ENCODE peak calls at places on chromosomes 7 and 10, in six cellular contexts. A is stomach, O is A549, Z is esophagus muscularis mucosa, Q is transverse colon, M is sigmoid colon. N is an unnamed sample.

GRCh38 chr10:36345770-36346169 is 703.7 kb upstream of the FZD8 start:
- DNase-seq in Q (no peak), Z (no peak), A (no peak), M (no peak), O (no peak), N (no peak)

GRCh38 chr10:102335184-102335583 is 60.3 kb upstream of the NFKB2 start:
- DNase-seq in Q (no peak), Z (peak; percentile 92), O (no peak), A (peak; percentile 33), M (peak; percentile 82), N (no peak)

GRCh38 chr7:81112731-81113130 is 193.9 kb upstream of the SEMA3C start:
- DNase-seq in O (no peak), Q (no peak), M (no peak), A (no peak), Z (no peak), N (no peak)

GRCh38 chr7:131197920-131198610 is 129.6 kb upstream of the MKLN1 start:
- DNase-seq in Z (no peak), O (no peak), M (no peak), A (no peak), Q (no peak), N (no peak)

GRCh38 chr10:44961931-44962750 is 2.5 kb downstream of the RASSF4 start:
- DNase-seq in O (no peak), Z (no peak), Q (no peak), A (no peak), M (no peak), N (peak; percentile 2)

GRCh38 chr10:110783509-110784103 is 88.1 kb upstream of the PDCD4 start:
- DNase-seq in Z (no peak), A (no peak), O (no peak), Q (no peak), M (no peak), N (no peak)

GRCh38 chr7:92797284-92797683 is 39.1 kb downstream of the CDK6 start:
- DNase-seq in Q (no peak), O (no peak), M (no peak), A (no peak), Z (no peak), N (no peak)

GRCh38 chr10:96721207-96721572 is 876 bp upstream of the PIK3AP1 start:
- DNase-seq in Q (no peak), Z (no peak), M (no peak), O (no peak), A (no peak), N (no peak)

GRCh38 chr7:1940402-1940786 is 270.3 kb downstream of the ELFN1 start:
- DNase-seq in Z (no peak), Q (peak; percentile 79), A (peak; percentile 67), M (peak; percentile 78), O (no peak), N (no peak)

GRCh38 chr7:50534690-50535290 is 30.4 kb downstream of the DDC start:
- DNase-seq in Q (no peak), Z (peak; percentile 72), O (peak; percentile 87), M (no peak), A (no peak), N (no peak)

GRCh38 chr10:101007915-101008822 is 8.6 kb downstream of the LZTS2 start:
- DNase-seq in A (no peak), O (no peak), Q (no peak), M (no peak), Z (no peak), N (no peak)

GRCh38 chr10:28382520-28383269 is 79.8 kb upstream of the MPP7 start:
- DNase-seq in Z (no peak), A (no peak), Q (no peak), M (no peak), O (no peak), N (no peak)

GRCh38 chr10:14698487-14699170 is 76.1 kb downstream of the FAM107B start:
- DNase-seq in Z (no peak), O (no peak), Q (no peak), A (no peak), M (no peak), N (no peak)

GRCh38 chr7:20597339-20597738 is 18.1 kb upstream of the ABCB5 start:
- DNase-seq in Z (no peak), Q (no peak), A (no peak), M (no peak), O (no peak), N (no peak)

GRCh38 chr10:22712246-22712958 is 2.0 kb downstream of the PIP4K2A start:
- DNase-seq in M (no peak), Q (no peak), Z (no peak), O (no peak), A (no peak), N (no peak)

GRCh38 chr7:130853503-130854279 is 119.7 kb upstream of the KLF14 start:
- DNase-seq in A (no peak), M (no peak), Z (no peak), O (peak; percentile 57), Q (no peak), N (no peak)

GRCh38 chr10:59143550-59143949 is 32.9 kb upstream of the PHYHIPL start:
- DNase-seq in Z (no peak), O (no peak), Q (no peak), A (no peak), M (no peak), N (no peak)

GRCh38 chr7:135260930-135261721 is 27.5 kb downstream of the STRA8 start:
- DNase-seq in Z (no peak), M (peak; percentile 74), A (no peak), Q (no peak), O (no peak), N (no peak)

GRCh38 chr10:77926566-77927342 is at the start of gene DLG5:
- DNase-seq in A (peak; percentile 67), M (peak; percentile 92), Z (no peak), Q (peak; percentile 75), O (no peak), N (peak; percentile 80)

GRCh38 chr7:94040254-94040653 is 36.1 kb upstream of the BET1 start:
- DNase-seq in M (no peak), Z (no peak), O (no peak), Q (no peak), A (no peak), N (no peak)

GRCh38 chr10:120260446-120260845 is 196.6 kb upstream of the PLPP4 start:
- DNase-seq in Q (no peak), O (no peak), M (no peak), Z (no peak), A (no peak), N (no peak)

GRCh38 chr7:82690944-82691343 is 247.4 kb upstream of the CACNA2D1 start:
- DNase-seq in Q (no peak), O (no peak), M (no peak), Z (no peak), A (no peak), N (no peak)

GRCh38 chr10:80394358-80394916 is 13.9 kb upstream of the PRXL2A start:
- DNase-seq in O (no peak), A (no peak), Z (no peak), Q (no peak), M (no peak), N (no peak)
- TF ChIP-seq POLR2A in O (no peak), A (no peak), Z (no peak), Q (no peak), M (no peak), N (no peak)

DNA sequence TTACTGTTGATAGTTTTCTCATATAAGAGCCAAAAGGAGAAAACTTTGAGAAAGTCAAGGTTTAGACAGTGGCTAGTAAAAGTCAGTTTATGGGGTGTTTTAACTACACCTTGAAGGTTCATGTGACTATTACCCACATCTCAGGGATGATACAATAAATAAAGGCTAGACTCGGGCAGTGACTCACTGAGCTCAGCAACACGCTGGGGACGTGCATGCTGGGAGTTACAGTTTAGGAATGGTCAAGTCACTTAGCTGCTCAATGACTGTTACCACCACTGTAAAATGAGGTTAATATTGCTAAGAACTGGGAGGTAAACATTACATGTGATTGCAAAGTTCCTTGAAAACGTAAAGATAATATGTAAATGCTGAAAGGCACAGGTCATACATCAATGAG is 1254.4 kb upstream of the PHF14 start:
- DNase-seq in Q (no peak), M (no peak), O (no peak), Z (no peak), A (no peak), N (no peak)
- H3K9me3 ChIP-seq in Q (no peaks in the 10 kb centered on the region), M (peaks cover 2% of the 10 kb centered on the region), O (no peaks in the 10 kb centered on the region), Z (no peaks in the 10 kb centered on the region), A (no peaks in the 10 kb centered on the region), N (no peaks in the 10 kb centered on the region)

DNA sequence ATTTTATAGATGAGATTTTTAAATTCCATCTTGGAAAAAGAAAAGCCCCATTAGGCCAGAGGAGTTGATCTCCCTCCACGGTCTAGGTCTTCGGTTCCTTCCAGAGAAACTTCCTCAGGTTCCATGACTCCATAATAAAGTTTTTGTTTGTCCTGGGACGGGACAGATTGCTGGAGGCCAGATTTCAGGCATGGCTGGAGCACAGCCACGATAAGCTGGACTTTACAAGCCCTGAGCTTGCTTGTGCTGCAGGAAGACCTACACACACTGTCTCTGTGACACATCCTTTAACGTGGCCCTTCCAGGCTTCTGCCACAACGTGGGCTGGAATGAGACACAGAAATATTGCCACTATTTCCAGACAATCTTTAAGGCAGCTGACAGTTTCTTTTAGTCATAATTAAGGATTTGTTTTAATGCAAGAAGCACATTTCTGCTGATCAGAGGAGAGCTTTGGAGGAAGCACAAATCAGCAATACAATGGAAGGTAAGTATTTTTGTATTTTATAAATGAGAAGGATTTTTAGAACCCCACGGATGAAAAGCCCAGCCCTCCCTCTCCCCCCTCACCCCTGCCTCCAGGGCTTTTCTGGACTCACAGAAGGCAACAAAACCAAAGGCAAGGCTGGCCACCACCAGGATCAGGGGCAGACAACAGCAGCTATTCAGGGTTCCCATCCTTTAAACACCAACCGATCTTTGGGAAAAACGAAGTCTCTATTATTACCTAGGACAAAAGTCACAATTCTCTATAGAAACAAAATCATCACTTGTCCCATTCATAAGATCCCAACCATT is 6.5 kb downstream of the CTBP2 start:
- DNase-seq in Z (no peak), O (no peak), A (peak; percentile 58), M (no peak), Q (no peak), N (no peak)
- TF ChIP-seq POLR2A in Z (no peak), O (no peak), A (no peak), M (no peak), Q (no peak), N (no peak)

GRCh38 chr7:53252539-53252938 is 217.1 kb downstream of the POM121L12 start:
- DNase-seq in O (no peak), Z (no peak), M (no peak), A (no peak), Q (no peak), N (no peak)

GRCh38 chr7:53245721-53246120 is 210.3 kb downstream of the POM121L12 start:
- DNase-seq in Z (no peak), Q (no peak), M (no peak), A (no peak), O (no peak), N (no peak)

DNA sequence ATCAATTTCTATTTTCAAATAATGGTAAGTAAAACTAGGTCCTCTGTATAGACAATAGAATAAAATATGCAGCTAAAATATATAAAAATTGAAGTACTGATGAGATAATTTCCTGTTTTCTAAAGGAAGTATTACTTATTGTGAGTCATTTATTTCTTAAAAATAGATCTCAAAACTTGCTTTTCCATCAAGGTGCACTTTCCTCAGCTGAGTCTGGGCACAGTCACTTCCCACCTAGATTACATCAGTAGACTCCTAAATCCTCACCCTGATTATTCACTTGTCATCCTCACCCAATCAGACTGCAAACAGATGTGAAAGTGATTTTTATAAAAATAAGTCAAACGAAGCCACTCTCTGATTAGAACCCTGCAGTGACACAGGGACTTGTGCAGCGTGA is 211.5 kb downstream of the POM121L12 start:
- DNase-seq in Z (no peak), M (no peak), Q (no peak), A (no peak), O (no peak), N (no peak)
- H3K9me3 ChIP-seq in Z (no peaks in the 10 kb centered on the region), M (peaks cover 3% of the 10 kb centered on the region), Q (no peaks in the 10 kb centered on the region), A (no peaks in the 10 kb centered on the region), O (no peaks in the 10 kb centered on the region), N (no peaks in the 10 kb centered on the region)